ENCODE peak calls at places on chromosomes 12 and 14, in seven cellular contexts. One of them, this sample, is unnamed. For H3K27me3, the result is how much of the 10 kb centered on the place peaks cover.

GRCh38 chr14:94691658-94692029 is 78.3 kb downstream of the GSC start:
- DNase-seq in pancreas: no peak
- DNase-seq in right cardiac atrium: no peak
- DNase-seq in IMR-90: no peak
- DNase-seq in fibroblast of lung: no peak
- DNase-seq in PC-9: no peak
- DNase-seq in right atrium auricular region: no peak
- DNase-seq in this sample: no peak

GRCh38 chr14:102557434-102558226 is 34.8 kb upstream of the RCOR1 start:
- DNase-seq in pancreas: no peak
- DNase-seq in right cardiac atrium: no peak
- DNase-seq in IMR-90: no peak
- DNase-seq in fibroblast of lung: no peak
- DNase-seq in PC-9: no peak
- DNase-seq in right atrium auricular region: no peak
- DNase-seq in this sample: peak

GRCh38 chr14:91354979-91355685 is 62.5 kb downstream of the CCDC88C start:
- DNase-seq in pancreas: no peak
- DNase-seq in right cardiac atrium: no peak
- DNase-seq in IMR-90: no peak
- DNase-seq in fibroblast of lung: no peak
- DNase-seq in PC-9: no peak
- DNase-seq in right atrium auricular region: no peak
- DNase-seq in this sample: peak

GRCh38 chr12:27331299-27331926 is 1.2 kb upstream of the BMAL2 start:
- DNase-seq in pancreas: no peak
- DNase-seq in right cardiac atrium: no peak
- DNase-seq in IMR-90: peak
- DNase-seq in fibroblast of lung: peak
- DNase-seq in PC-9: peak
- DNase-seq in right atrium auricular region: no peak
- DNase-seq in this sample: no peak

GRCh38 chr12:52181757-52182156 is 10.1 kb downstream of the KRT80 start:
- DNase-seq in pancreas: no peak
- DNase-seq in right cardiac atrium: peak
- DNase-seq in IMR-90: peak
- DNase-seq in fibroblast of lung: peak
- DNase-seq in PC-9: no peak
- DNase-seq in right atrium auricular region: no peak
- DNase-seq in this sample: peak

GRCh38 chr14:22326001-22326400 is 263.0 kb downstream of the DAD1 start:
- DNase-seq in pancreas: no peak
- DNase-seq in right cardiac atrium: no peak
- DNase-seq in IMR-90: no peak
- DNase-seq in fibroblast of lung: no peak
- DNase-seq in PC-9: no peak
- DNase-seq in right atrium auricular region: no peak
- DNase-seq in this sample: no peak

GRCh38 chr14:68680541-68681051 is 112.3 kb downstream of the ZFP36L1 start:
- DNase-seq in pancreas: no peak
- DNase-seq in right cardiac atrium: no peak
- DNase-seq in IMR-90: peak
- DNase-seq in fibroblast of lung: peak
- DNase-seq in PC-9: no peak
- DNase-seq in right atrium auricular region: no peak
- DNase-seq in this sample: no peak

GRCh38 chr12:52498971-52499370 is 5.9 kb upstream of the KRT6A start:
- DNase-seq in pancreas: no peak
- DNase-seq in right cardiac atrium: no peak
- DNase-seq in IMR-90: no peak
- DNase-seq in fibroblast of lung: no peak
- DNase-seq in PC-9: no peak
- DNase-seq in right atrium auricular region: no peak
- DNase-seq in this sample: no peak

GRCh38 chr12:131230340-131231099 is 276.8 kb downstream of the ADGRD1 start:
- DNase-seq in pancreas: no peak
- DNase-seq in right cardiac atrium: no peak
- DNase-seq in IMR-90: no peak
- DNase-seq in fibroblast of lung: no peak
- DNase-seq in PC-9: no peak
- DNase-seq in right atrium auricular region: no peak
- DNase-seq in this sample: peak

GRCh38 chr12:61523276-61523992 is 736.8 kb upstream of the USP15 start:
- DNase-seq in pancreas: no peak
- DNase-seq in right cardiac atrium: no peak
- DNase-seq in IMR-90: no peak
- DNase-seq in fibroblast of lung: no peak
- DNase-seq in PC-9: no peak
- DNase-seq in right atrium auricular region: no peak
- DNase-seq in this sample: no peak

GRCh38 chr14:66121859-66122258 is 364.3 kb upstream of the CCDC196 start:
- DNase-seq in pancreas: no peak
- DNase-seq in right cardiac atrium: no peak
- DNase-seq in IMR-90: no peak
- DNase-seq in fibroblast of lung: no peak
- DNase-seq in PC-9: no peak
- DNase-seq in right atrium auricular region: no peak
- DNase-seq in this sample: no peak

GRCh38 chr14:25833341-25834121 is 764.3 kb downstream of the NOVA1 start:
- DNase-seq in pancreas: no peak
- DNase-seq in right cardiac atrium: no peak
- DNase-seq in IMR-90: no peak
- DNase-seq in fibroblast of lung: peak
- DNase-seq in PC-9: no peak
- DNase-seq in right atrium auricular region: no peak
- DNase-seq in this sample: peak

GRCh38 chr12:108595711-108596647 is 1.9 kb downstream of the TMEM119 start:
- DNase-seq in pancreas: no peak
- DNase-seq in right cardiac atrium: no peak
- DNase-seq in IMR-90: no peak
- DNase-seq in fibroblast of lung: no peak
- DNase-seq in PC-9: no peak
- DNase-seq in right atrium auricular region: no peak
- DNase-seq in this sample: peak

GRCh38 chr12:81329088-81329487 is 251.2 kb downstream of the ACSS3 start:
- DNase-seq in pancreas: no peak
- DNase-seq in right cardiac atrium: no peak
- DNase-seq in IMR-90: peak
- DNase-seq in fibroblast of lung: peak
- DNase-seq in PC-9: no peak
- DNase-seq in right atrium auricular region: no peak
- DNase-seq in this sample: no peak

GRCh38 chr12:108004368-108004767 is 124.7 kb upstream of the WSCD2 start:
- DNase-seq in pancreas: no peak
- DNase-seq in right cardiac atrium: no peak
- DNase-seq in IMR-90: no peak
- DNase-seq in fibroblast of lung: no peak
- DNase-seq in PC-9: no peak
- DNase-seq in right atrium auricular region: no peak
- DNase-seq in this sample: peak

GRCh38 chr12:40953076-40953475 is 235.0 kb upstream of the PDZRN4 start:
- DNase-seq in pancreas: no peak
- DNase-seq in right cardiac atrium: no peak
- DNase-seq in IMR-90: peak
- DNase-seq in fibroblast of lung: no peak
- DNase-seq in PC-9: no peak
- DNase-seq in right atrium auricular region: no peak
- DNase-seq in this sample: no peak

GRCh38 chr14:34426313-34427295 is 35.4 kb downstream of the SPTSSA start:
- DNase-seq in pancreas: peak
- DNase-seq in right cardiac atrium: peak
- DNase-seq in IMR-90: no peak
- DNase-seq in fibroblast of lung: no peak
- DNase-seq in PC-9: no peak
- DNase-seq in right atrium auricular region: no peak
- DNase-seq in this sample: no peak
- H3K4me3 ChIP-seq in pancreas: no peak
- H3K4me3 ChIP-seq in right cardiac atrium: no peak
- H3K4me3 ChIP-seq in IMR-90: no peak
- H3K4me3 ChIP-seq in fibroblast of lung: no peak
- H3K4me3 ChIP-seq in PC-9: no peak
- H3K4me3 ChIP-seq in right atrium auricular region: no peak
- H3K4me3 ChIP-seq in this sample: no peak

GRCh38 chr14:60643443-60644402 is 5.6 kb downstream of the SIX1 start:
- DNase-seq in pancreas: no peak
- DNase-seq in right cardiac atrium: no peak
- DNase-seq in IMR-90: peak
- DNase-seq in fibroblast of lung: peak
- DNase-seq in PC-9: no peak
- DNase-seq in right atrium auricular region: no peak
- DNase-seq in this sample: peak
- H3K27me3 ChIP-seq in pancreas: under half
- H3K27me3 ChIP-seq in right cardiac atrium: under half
- H3K27me3 ChIP-seq in IMR-90: under half
- H3K27me3 ChIP-seq in fibroblast of lung: under half
- H3K27me3 ChIP-seq in PC-9: under half
- H3K27me3 ChIP-seq in right atrium auricular region: half or more
- H3K27me3 ChIP-seq in this sample: half or more

DNA sequence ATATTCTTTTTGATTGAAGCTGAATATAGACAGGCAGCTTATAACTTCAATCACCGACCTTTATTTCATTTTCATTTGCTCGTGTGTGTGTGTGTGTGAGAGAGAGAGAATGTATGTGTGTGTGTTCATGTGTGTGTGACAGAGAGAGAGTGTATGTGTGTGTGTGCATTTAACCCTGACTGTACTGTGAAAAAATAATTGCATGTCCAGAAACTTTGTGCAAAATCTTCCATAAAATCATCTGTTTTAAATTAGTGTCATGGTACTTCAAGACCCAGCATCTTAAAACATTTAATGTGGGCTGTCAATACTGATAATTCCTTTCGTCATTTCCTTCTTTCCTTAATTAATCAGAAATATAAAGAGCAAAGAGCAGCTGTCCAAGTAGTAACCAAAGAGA is 1.6 kb downstream of the DCN start:
- DNase-seq in pancreas: no peak
- DNase-seq in right cardiac atrium: no peak
- DNase-seq in IMR-90: peak
- DNase-seq in fibroblast of lung: peak
- DNase-seq in PC-9: no peak
- DNase-seq in right atrium auricular region: no peak
- DNase-seq in this sample: no peak
- H3K4me3 ChIP-seq in pancreas: no peak
- H3K4me3 ChIP-seq in right cardiac atrium: peak
- H3K4me3 ChIP-seq in IMR-90: peak
- H3K4me3 ChIP-seq in fibroblast of lung: peak
- H3K4me3 ChIP-seq in PC-9: no peak
- H3K4me3 ChIP-seq in right atrium auricular region: peak
- H3K4me3 ChIP-seq in this sample: no peak

GRCh38 chr12:114682920-114683708 is 861 bp downstream of the TBX3 start:
- DNase-seq in pancreas: no peak
- DNase-seq in right cardiac atrium: peak
- DNase-seq in IMR-90: no peak
- DNase-seq in fibroblast of lung: no peak
- DNase-seq in PC-9: no peak
- DNase-seq in right atrium auricular region: no peak
- DNase-seq in this sample: peak
- H3K27me3 ChIP-seq in pancreas: under half
- H3K27me3 ChIP-seq in right cardiac atrium: under half
- H3K27me3 ChIP-seq in IMR-90: under half
- H3K27me3 ChIP-seq in fibroblast of lung: under half
- H3K27me3 ChIP-seq in PC-9: half or more
- H3K27me3 ChIP-seq in right atrium auricular region: under half
- H3K27me3 ChIP-seq in this sample: half or more

GRCh38 chr14:89953602-89954001 is 928 bp downstream of the EFCAB11 start:
- DNase-seq in pancreas: no peak
- DNase-seq in right cardiac atrium: no peak
- DNase-seq in IMR-90: no peak
- DNase-seq in fibroblast of lung: no peak
- DNase-seq in PC-9: no peak
- DNase-seq in right atrium auricular region: no peak
- DNase-seq in this sample: no peak
- H3K4me3 ChIP-seq in pancreas: no peak
- H3K4me3 ChIP-seq in right cardiac atrium: no peak
- H3K4me3 ChIP-seq in IMR-90: no peak
- H3K4me3 ChIP-seq in fibroblast of lung: peak
- H3K4me3 ChIP-seq in PC-9: peak
- H3K4me3 ChIP-seq in right atrium auricular region: no peak
- H3K4me3 ChIP-seq in this sample: no peak

GRCh38 chr12:53950441-53950781 is 4.3 kb upstream of the HOXC12 start:
- DNase-seq in pancreas: no peak
- DNase-seq in right cardiac atrium: no peak
- DNase-seq in IMR-90: no peak
- DNase-seq in fibroblast of lung: no peak
- DNase-seq in PC-9: no peak
- DNase-seq in right atrium auricular region: no peak
- DNase-seq in this sample: no peak

GRCh38 chr12:53951577-53952334 is 2.9 kb upstream of the HOXC12 start:
- DNase-seq in pancreas: no peak
- DNase-seq in right cardiac atrium: no peak
- DNase-seq in IMR-90: no peak
- DNase-seq in fibroblast of lung: no peak
- DNase-seq in PC-9: no peak
- DNase-seq in right atrium auricular region: no peak
- DNase-seq in this sample: peak

GRCh38 chr12:53950789-53951576 is 3.7 kb upstream of the HOXC12 start:
- DNase-seq in pancreas: no peak
- DNase-seq in right cardiac atrium: no peak
- DNase-seq in IMR-90: no peak
- DNase-seq in fibroblast of lung: no peak
- DNase-seq in PC-9: no peak
- DNase-seq in right atrium auricular region: no peak
- DNase-seq in this sample: peak

GRCh38 chr12:53948650-53949593 is 5.8 kb upstream of the HOXC12 start:
- DNase-seq in pancreas: no peak
- DNase-seq in right cardiac atrium: no peak
- DNase-seq in IMR-90: no peak
- DNase-seq in fibroblast of lung: no peak
- DNase-seq in PC-9: peak
- DNase-seq in right atrium auricular region: no peak
- DNase-seq in this sample: peak

DNA sequence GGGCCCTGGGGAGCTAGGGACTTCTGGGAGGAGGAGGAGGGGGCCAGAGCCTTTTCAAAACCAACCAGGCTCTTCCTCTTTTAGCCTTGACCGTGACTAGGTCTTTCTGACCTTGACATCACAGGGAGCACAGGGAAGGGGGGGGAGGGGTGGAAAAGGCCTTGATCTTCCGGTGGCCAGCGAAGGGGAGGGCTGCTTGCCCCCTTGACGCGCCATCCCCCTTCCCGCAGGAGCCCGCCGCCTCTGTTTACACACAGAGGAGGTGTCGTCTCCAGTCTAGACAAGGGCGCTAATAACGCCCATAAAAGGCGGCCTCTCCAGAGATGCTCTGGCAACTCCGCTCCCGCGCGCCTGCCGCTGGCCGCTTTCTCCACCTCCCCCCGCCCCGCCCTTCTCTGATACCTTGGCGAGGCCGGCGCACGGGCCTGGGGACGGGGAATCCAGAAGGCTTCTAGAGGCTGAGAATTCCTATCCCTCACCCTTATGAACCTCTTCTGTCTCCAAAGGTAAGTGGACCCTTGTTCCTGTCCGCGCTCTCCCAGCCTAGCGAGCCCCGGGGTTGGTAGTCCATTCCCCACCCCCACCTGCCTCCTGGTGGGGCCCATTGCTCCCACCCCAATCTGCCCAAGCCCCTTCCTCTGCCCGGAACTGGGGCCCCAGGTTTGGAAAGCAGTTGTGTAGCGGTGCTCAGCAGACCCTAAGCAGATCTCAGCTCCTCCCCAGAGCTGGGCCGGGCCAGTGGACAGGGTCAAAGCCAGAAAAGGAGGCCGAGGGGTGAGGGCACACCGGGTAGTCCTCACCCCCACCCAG is 4.9 kb upstream of the HOXC12 start:
- DNase-seq in pancreas: no peak
- DNase-seq in right cardiac atrium: no peak
- DNase-seq in IMR-90: no peak
- DNase-seq in fibroblast of lung: no peak
- DNase-seq in PC-9: no peak
- DNase-seq in right atrium auricular region: no peak
- DNase-seq in this sample: peak
- H3K27me3 ChIP-seq in pancreas: under half
- H3K27me3 ChIP-seq in right cardiac atrium: under half
- H3K27me3 ChIP-seq in IMR-90: half or more
- H3K27me3 ChIP-seq in fibroblast of lung: half or more
- H3K27me3 ChIP-seq in PC-9: under half
- H3K27me3 ChIP-seq in right atrium auricular region: under half
- H3K27me3 ChIP-seq in this sample: half or more